ENCODE peak calls at places on chromosomes 16 and 17, in six cellular contexts. M is NCI-H510A; L is activated CD4-positive, alpha-beta T cell treated with anti-CD3 and anti-CD28 coated beads, Interleukin-2, amount 50 U/mL, for 1 hour; E is WTC11; S is activated CD4-positive, CD25-positive, alpha-beta regulatory T cell; B is pancreas. X is an unnamed sample.

GRCh38 chr16:6091021-6091420 is 993.4 kb upstream of the EEF2KMT start:
- DNase-seq in M (no peak), L (no peak), E (no peak), S (no peak), B (no peak), X (no peak)

GRCh38 chr17:47621293-47622178 is 28.2 kb upstream of the KPNB1 start:
- DNase-seq in M (no peak), L (no peak), E (peak; percentile 39), S (no peak), B (no peak), X (peak; percentile 85)

GRCh38 chr17:76370261-76370993 is 14.0 kb upstream of the SPHK1 start:
- DNase-seq in M (no peak), L (no peak), E (no peak), S (no peak), B (peak; percentile 72), X (peak; percentile 86)

GRCh38 chr16:25011891-25012499 is 3.2 kb downstream of the ARHGAP17 start:
- DNase-seq in M (no peak), L (no peak), E (no peak), S (no peak), B (no peak), X (no peak)

GRCh38 chr16:19086322-19087199 is 19.1 kb downstream of the COQ7 start:
- DNase-seq in M (peak; percentile 100), L (peak; percentile 72), E (peak; percentile 89), S (peak; percentile 58), B (peak; percentile 88), X (peak; percentile 73)

GRCh38 chr17:57895382-57896060 is 45.7 kb upstream of the MRPS23 start:
- DNase-seq in M (no peak), L (no peak), E (no peak), S (no peak), B (peak; percentile 71), X (no peak)

GRCh38 chr17:17435323-17435722 is 41.5 kb upstream of the MED9 start:
- DNase-seq in M (no peak), L (no peak), E (no peak), S (no peak), B (no peak), X (peak; percentile 91)

GRCh38 chr17:65627892-65628622 is 66.6 kb upstream of the AXIN2 start:
- DNase-seq in M (peak; percentile 69), L (no peak), E (no peak), S (no peak), B (peak; percentile 36), X (peak; percentile 34)

GRCh38 chr17:10169274-10169673 is 29.1 kb downstream of the GAS7 start:
- DNase-seq in M (no peak), L (no peak), E (no peak), S (no peak), B (no peak), X (no peak)

GRCh38 chr16:73212431-73212830 is 164.5 kb upstream of the ZFHX3 start:
- DNase-seq in M (no peak), L (no peak), E (no peak), S (no peak), B (no peak), X (no peak)

GRCh38 chr17:70875729-70876344 is 706.5 kb downstream of the KCNJ2 start:
- DNase-seq in M (no peak), L (no peak), E (no peak), S (no peak), B (no peak), X (no peak)

GRCh38 chr16:87248704-87249103 is 68.5 kb downstream of the C16orf95 start:
- DNase-seq in M (no peak), L (no peak), E (no peak), S (no peak), B (no peak), X (no peak)

GRCh38 chr17:81295678-81296381 is 723 bp upstream of the SLC38A10 start:
- DNase-seq in M (peak; percentile 50), L (peak; percentile 51), E (peak; percentile 57), S (no peak), B (peak; percentile 79), X (no peak)

GRCh38 chr17:19354123-19354522 is 8.4 kb downstream of the B9D1 start:
- DNase-seq in M (no peak), L (no peak), E (no peak), S (no peak), B (no peak), X (peak; percentile 60)

GRCh38 chr17:76720941-76721340 is 5.5 kb downstream of the JMJD6 start:
- DNase-seq in M (no peak), L (no peak), E (no peak), S (no peak), B (no peak), X (no peak)

GRCh38 chr16:85940214-85940613 is 41.3 kb downstream of the IRF8 start:
- DNase-seq in M (no peak), L (no peak), E (no peak), S (no peak), B (peak; percentile 37), X (no peak)

GRCh38 chr16:1712791-1713261 is 6.8 kb downstream of the MAPK8IP3 start:
- DNase-seq in M (no peak), L (no peak), E (no peak), S (no peak), B (no peak), X (no peak)

GRCh38 chr17:79085921-79086551 is 11.4 kb downstream of the ENGASE start:
- DNase-seq in M (no peak), L (no peak), E (no peak), S (no peak), B (no peak), X (no peak)

GRCh38 chr17:40909755-40910154 is 24.7 kb upstream of the KRT20 start:
- DNase-seq in M (no peak), L (no peak), E (no peak), S (no peak), B (no peak), X (peak; percentile 76)

GRCh38 chr16:15976929-15977637 is 27.7 kb downstream of the ABCC1 start:
- DNase-seq in M (no peak), L (no peak), E (no peak), S (no peak), B (no peak), X (peak; percentile 43)

GRCh38 chr16:19410435-19411153 is 7.1 kb upstream of the TMC5 start:
- DNase-seq in M (peak; percentile 86), L (no peak), E (peak; percentile 80), S (no peak), B (peak; percentile 32), X (no peak)

GRCh38 chr17:39737331-39737760 is 392 bp upstream of the GRB7 start:
- DNase-seq in M (no peak), L (no peak), E (no peak), S (no peak), B (no peak), X (no peak)

GRCh38 chr16:12239226-12239625 is 262.7 kb downstream of the SNX29 start:
- DNase-seq in M (no peak), L (no peak), E (no peak), S (no peak), B (no peak), X (no peak)

GRCh38 chr16:3158014-3158497 is 23.2 kb downstream of the ZNF213 start:
- DNase-seq in M (no peak), L (no peak), E (no peak), S (no peak), B (peak; percentile 41), X (no peak)

GRCh38 chr17:4796550-4796915 is 569 bp downstream of the PSMB6 start:
- DNase-seq in M (peak; percentile 29), L (no peak), E (peak; percentile 43), S (no peak), B (no peak), X (no peak)

GRCh38 chr17:29042679-29043538 is at the start of gene PIPOX:
- DNase-seq in M (peak; percentile 83), L (no peak), E (peak; percentile 80), S (no peak), B (no peak), X (no peak)

GRCh38 chr16:85782476-85782875 is 16.9 kb downstream of the EMC8 start:
- DNase-seq in M (no peak), L (no peak), E (no peak), S (no peak), B (no peak), X (no peak)

GRCh38 chr16:73610605-73611177 is 562.8 kb upstream of the ZFHX3 start:
- DNase-seq in M (no peak), L (no peak), E (no peak), S (no peak), B (no peak), X (no peak)

GRCh38 chr16:20918486-20919239 is 18.1 kb downstream of the LYRM1 start:
- DNase-seq in M (no peak), L (no peak), E (no peak), S (no peak), B (peak; percentile 27), X (peak; percentile 73)

GRCh38 chr16:89723279-89724250 is 2.2 kb downstream of the ZNF276 start:
- DNase-seq in M (no peak), L (peak; percentile 78), E (no peak), S (no peak), B (peak; percentile 42), X (no peak)

GRCh38 chr17:78890111-78890897 is 12.7 kb downstream of the CEP295NL start:
- DNase-seq in M (no peak), L (peak; percentile 37), E (no peak), S (no peak), B (no peak), X (no peak)

GRCh38 chr17:77246110-77247047 is 105.6 kb downstream of the SEC14L1 start:
- DNase-seq in M (no peak), L (no peak), E (no peak), S (no peak), B (no peak), X (no peak)

GRCh38 chr17:50173335-50173941 is 7.6 kb downstream of the SGCA start:
- DNase-seq in M (no peak), L (no peak), E (no peak), S (no peak), B (no peak), X (no peak)

GRCh38 chr16:75780669-75781068 is 54.4 kb upstream of the CPHXL start:
- DNase-seq in M (no peak), L (no peak), E (no peak), S (no peak), B (no peak), X (no peak)

GRCh38 chr17:40495140-40495539 is 6.3 kb downstream of the TNS4 start:
- DNase-seq in M (no peak), L (no peak), E (no peak), S (no peak), B (no peak), X (no peak)

GRCh38 chr17:48043171-48043570 is 5.0 kb upstream of the NFE2L1 start:
- DNase-seq in M (no peak), L (no peak), E (no peak), S (no peak), B (no peak), X (no peak)

GRCh38 chr17:78112508-78113471 is 15.8 kb downstream of the TMC6 start:
- DNase-seq in M (no peak), L (peak; percentile 81), E (peak; percentile 94), S (peak; percentile 86), B (peak; percentile 85), X (no peak)